ENCODE peak calls at places on chromosomes 1 and 21, in nine cellular contexts. One of them, this sample, is unnamed. For H3K9me3, the result is how much of the 10 kb centered on the place peaks cover.

GRCh38 chr1:24199291-24199900 is 12.3 kb upstream of the IFNLR1 start:
- DNase-seq in IMR-90: peak
- DNase-seq in transverse colon: peak
- DNase-seq in uterus: peak
- DNase-seq in ovary: peak
- DNase-seq in HCT116: peak
- DNase-seq in tibial nerve: peak
- DNase-seq in esophagus squamous epithelium: no peak
- DNase-seq in A549: peak
- DNase-seq in this sample: peak

GRCh38 chr1:225873281-225873850 is 8.8 kb downstream of the TMEM63A start:
- DNase-seq in IMR-90: no peak
- DNase-seq in transverse colon: no peak
- DNase-seq in uterus: no peak
- DNase-seq in ovary: no peak
- DNase-seq in HCT116: no peak
- DNase-seq in tibial nerve: no peak
- DNase-seq in esophagus squamous epithelium: no peak
- DNase-seq in A549: no peak
- DNase-seq in this sample: no peak

GRCh38 chr1:230752407-230752806 is 5.2 kb downstream of the CAPN9 start:
- DNase-seq in IMR-90: no peak
- DNase-seq in transverse colon: peak
- DNase-seq in uterus: no peak
- DNase-seq in ovary: no peak
- DNase-seq in HCT116: no peak
- DNase-seq in tibial nerve: no peak
- DNase-seq in esophagus squamous epithelium: no peak
- DNase-seq in A549: no peak
- DNase-seq in this sample: peak

GRCh38 chr21:28975401-28975800 is 17.3 kb downstream of the LTN1 start:
- DNase-seq in IMR-90: peak
- DNase-seq in transverse colon: no peak
- DNase-seq in uterus: no peak
- DNase-seq in ovary: no peak
- DNase-seq in HCT116: no peak
- DNase-seq in tibial nerve: no peak
- DNase-seq in esophagus squamous epithelium: no peak
- DNase-seq in A549: no peak
- DNase-seq in this sample: no peak

GRCh38 chr1:12161662-12162458 is 4.9 kb upstream of the TNFRSF1B start:
- DNase-seq in IMR-90: peak
- DNase-seq in transverse colon: peak
- DNase-seq in uterus: peak
- DNase-seq in ovary: peak
- DNase-seq in HCT116: peak
- DNase-seq in tibial nerve: peak
- DNase-seq in esophagus squamous epithelium: peak
- DNase-seq in A549: peak
- DNase-seq in this sample: peak

GRCh38 chr1:197911857-197912696 is 5.1 kb upstream of the LHX9 start:
- DNase-seq in IMR-90: no peak
- DNase-seq in transverse colon: no peak
- DNase-seq in uterus: no peak
- DNase-seq in ovary: peak
- DNase-seq in HCT116: no peak
- DNase-seq in tibial nerve: no peak
- DNase-seq in esophagus squamous epithelium: no peak
- DNase-seq in A549: no peak
- DNase-seq in this sample: no peak

GRCh38 chr1:15681346-15682290 is 2.5 kb upstream of the PLEKHM2 start:
- DNase-seq in IMR-90: no peak
- DNase-seq in transverse colon: no peak
- DNase-seq in uterus: no peak
- DNase-seq in ovary: no peak
- DNase-seq in HCT116: no peak
- DNase-seq in tibial nerve: no peak
- DNase-seq in esophagus squamous epithelium: no peak
- DNase-seq in A549: no peak
- DNase-seq in this sample: no peak

GRCh38 chr21:42429021-42429420 is 25.3 kb downstream of the UBASH3A start:
- DNase-seq in IMR-90: no peak
- DNase-seq in transverse colon: no peak
- DNase-seq in uterus: no peak
- DNase-seq in ovary: no peak
- DNase-seq in HCT116: no peak
- DNase-seq in tibial nerve: no peak
- DNase-seq in esophagus squamous epithelium: no peak
- DNase-seq in A549: no peak
- DNase-seq in this sample: no peak

GRCh38 chr1:26163684-26164035 is 4.8 kb downstream of the FAM110D start:
- DNase-seq in IMR-90: no peak
- DNase-seq in transverse colon: no peak
- DNase-seq in uterus: no peak
- DNase-seq in ovary: no peak
- DNase-seq in HCT116: no peak
- DNase-seq in tibial nerve: no peak
- DNase-seq in esophagus squamous epithelium: no peak
- DNase-seq in A549: no peak
- DNase-seq in this sample: no peak

GRCh38 chr1:26159113-26160039 is 497 bp downstream of the FAM110D start:
- DNase-seq in IMR-90: no peak
- DNase-seq in transverse colon: no peak
- DNase-seq in uterus: no peak
- DNase-seq in ovary: no peak
- DNase-seq in HCT116: no peak
- DNase-seq in tibial nerve: no peak
- DNase-seq in esophagus squamous epithelium: no peak
- DNase-seq in A549: no peak
- DNase-seq in this sample: no peak

GRCh38 chr1:26162220-26162703 is 3.4 kb downstream of the FAM110D start:
- DNase-seq in IMR-90: no peak
- DNase-seq in transverse colon: no peak
- DNase-seq in uterus: no peak
- DNase-seq in ovary: no peak
- DNase-seq in HCT116: no peak
- DNase-seq in tibial nerve: no peak
- DNase-seq in esophagus squamous epithelium: no peak
- DNase-seq in A549: no peak
- DNase-seq in this sample: no peak

GRCh38 chr1:26160527-26161407 is 1.9 kb downstream of the FAM110D start:
- DNase-seq in IMR-90: no peak
- DNase-seq in transverse colon: no peak
- DNase-seq in uterus: no peak
- DNase-seq in ovary: no peak
- DNase-seq in HCT116: no peak
- DNase-seq in tibial nerve: no peak
- DNase-seq in esophagus squamous epithelium: no peak
- DNase-seq in A549: no peak
- DNase-seq in this sample: no peak

DNA sequence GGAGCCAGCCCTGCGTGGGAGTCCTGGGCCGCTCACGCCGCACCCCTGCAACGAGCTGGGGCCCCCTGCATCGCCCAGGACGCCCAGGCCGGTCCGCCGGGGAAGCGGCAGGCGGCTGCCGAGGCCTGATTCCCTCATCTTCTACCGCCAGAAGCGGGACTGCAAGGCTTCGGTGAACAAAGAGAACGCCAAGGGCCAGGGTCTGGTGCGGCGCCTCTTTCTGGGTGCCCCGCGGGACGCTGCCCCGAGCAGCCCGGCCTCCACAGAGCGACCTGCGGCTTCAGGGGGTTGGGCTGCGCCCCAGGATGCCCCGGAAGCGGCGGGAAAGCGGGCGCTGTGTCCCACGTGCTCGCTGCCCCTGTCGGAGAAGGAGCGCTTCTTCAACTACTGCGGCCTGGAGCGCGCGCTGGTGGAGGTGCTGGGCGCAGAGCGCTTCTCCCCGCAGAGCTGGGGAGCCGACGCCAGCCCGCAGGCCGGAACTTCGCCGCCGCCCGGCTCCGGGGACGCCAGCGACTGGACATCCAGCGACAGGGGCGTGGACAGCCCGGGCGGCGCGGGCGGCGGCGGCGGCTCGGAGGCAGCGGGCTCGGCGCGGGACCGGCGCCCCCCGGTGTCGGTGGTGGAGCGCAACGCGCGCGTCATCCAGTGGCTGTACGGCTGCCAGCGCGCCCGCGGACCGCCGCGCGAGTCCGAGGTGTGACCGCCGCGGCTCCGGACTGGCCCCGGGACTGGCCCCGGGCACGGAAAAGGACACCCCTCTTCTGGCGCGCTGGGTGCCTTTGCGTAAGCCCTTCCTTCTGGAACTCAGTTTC is 2.7 kb downstream of the FAM110D start:
- DNase-seq in IMR-90: peak
- DNase-seq in transverse colon: peak
- DNase-seq in uterus: peak
- DNase-seq in ovary: peak
- DNase-seq in HCT116: no peak
- DNase-seq in tibial nerve: no peak
- DNase-seq in esophagus squamous epithelium: no peak
- DNase-seq in A549: peak
- DNase-seq in this sample: no peak
- H3K4me3 ChIP-seq in IMR-90: peak
- H3K4me3 ChIP-seq in transverse colon: peak
- H3K4me3 ChIP-seq in uterus: peak
- H3K4me3 ChIP-seq in ovary: peak
- H3K4me3 ChIP-seq in HCT116: peak
- H3K4me3 ChIP-seq in tibial nerve: peak
- H3K4me3 ChIP-seq in esophagus squamous epithelium: peak
- H3K4me3 ChIP-seq in A549: peak
- H3K4me3 ChIP-seq in this sample: peak

GRCh38 chr1:152673016-152673415 is 2.1 kb upstream of the LCE2C start:
- DNase-seq in IMR-90: no peak
- DNase-seq in transverse colon: no peak
- DNase-seq in uterus: no peak
- DNase-seq in ovary: no peak
- DNase-seq in HCT116: no peak
- DNase-seq in tibial nerve: no peak
- DNase-seq in esophagus squamous epithelium: no peak
- DNase-seq in A549: no peak
- DNase-seq in this sample: no peak

GRCh38 chr1:152663098-152663497 is at the start of gene LCE2D:
- DNase-seq in IMR-90: no peak
- DNase-seq in transverse colon: no peak
- DNase-seq in uterus: no peak
- DNase-seq in ovary: no peak
- DNase-seq in HCT116: no peak
- DNase-seq in tibial nerve: no peak
- DNase-seq in esophagus squamous epithelium: no peak
- DNase-seq in A549: no peak
- DNase-seq in this sample: no peak

DNA sequence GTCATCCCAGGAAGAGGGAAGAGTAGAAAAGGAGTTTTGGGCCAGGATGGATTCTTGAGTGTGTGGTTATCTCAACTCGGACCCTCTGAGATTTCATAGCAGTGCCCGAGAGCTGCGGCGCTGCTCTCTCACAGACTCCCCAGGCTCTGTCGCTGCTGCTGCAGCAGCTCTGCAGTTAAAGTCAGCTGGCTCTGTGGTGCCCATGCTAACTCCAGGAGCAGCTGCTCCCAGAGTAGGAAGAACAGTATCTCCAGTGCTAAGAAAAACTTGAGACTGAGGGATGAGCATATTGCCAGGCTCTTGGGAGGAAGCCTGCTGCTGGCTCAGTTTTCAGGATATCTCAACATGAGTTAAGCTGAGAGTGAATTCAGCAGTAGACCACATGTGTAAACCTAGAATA is 4.4 kb downstream of the LCE2D start:
- DNase-seq in IMR-90: no peak
- DNase-seq in transverse colon: no peak
- DNase-seq in uterus: no peak
- DNase-seq in ovary: no peak
- DNase-seq in HCT116: no peak
- DNase-seq in tibial nerve: no peak
- DNase-seq in esophagus squamous epithelium: no peak
- DNase-seq in A549: no peak
- DNase-seq in this sample: no peak
- H3K9me3 ChIP-seq in IMR-90: under half
- H3K9me3 ChIP-seq in transverse colon: under half
- H3K9me3 ChIP-seq in uterus: under half
- H3K9me3 ChIP-seq in ovary: under half
- H3K9me3 ChIP-seq in HCT116: under half
- H3K9me3 ChIP-seq in tibial nerve: under half
- H3K9me3 ChIP-seq in esophagus squamous epithelium: under half
- H3K9me3 ChIP-seq in A549: under half
- H3K9me3 ChIP-seq in this sample: under half

DNA sequence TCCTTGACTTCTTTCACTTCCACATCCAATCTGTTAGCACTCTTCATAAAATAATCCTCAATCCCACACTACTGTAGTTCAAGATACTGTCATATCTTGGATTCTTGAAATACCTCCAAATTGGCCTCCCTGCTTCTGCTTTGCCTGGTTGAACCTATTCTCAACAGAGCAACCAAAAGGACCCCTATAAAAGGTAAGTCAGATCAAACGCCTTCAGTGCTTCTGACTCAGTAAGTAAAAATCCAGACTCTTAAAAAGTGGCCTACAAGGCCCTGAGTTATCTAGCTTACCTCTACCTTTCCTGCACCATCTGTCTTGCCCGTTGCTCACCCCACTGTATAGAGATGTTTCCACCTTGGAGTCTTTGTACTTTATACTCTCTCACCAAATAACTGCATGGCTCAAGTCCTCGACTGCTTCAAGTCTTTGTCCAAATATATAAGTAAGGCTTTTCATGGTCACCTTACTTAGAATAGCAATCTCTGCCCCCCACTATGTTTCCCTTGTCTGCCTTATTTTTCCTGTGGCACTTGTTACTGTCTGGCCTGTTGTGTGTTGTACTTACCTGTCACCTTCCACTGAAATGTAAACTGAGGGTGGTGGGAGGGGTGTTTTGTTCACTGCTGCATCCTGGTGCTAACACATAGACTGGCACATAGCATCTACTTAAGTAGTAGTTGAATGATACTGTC is 5.1 kb upstream of the PIGV start:
- DNase-seq in IMR-90: no peak
- DNase-seq in transverse colon: no peak
- DNase-seq in uterus: no peak
- DNase-seq in ovary: no peak
- DNase-seq in HCT116: no peak
- DNase-seq in tibial nerve: no peak
- DNase-seq in esophagus squamous epithelium: no peak
- DNase-seq in A549: no peak
- DNase-seq in this sample: no peak
- TF ChIP-seq POLR2A in IMR-90: no peak
- TF ChIP-seq POLR2A in transverse colon: no peak
- TF ChIP-seq POLR2A in uterus: no peak
- TF ChIP-seq POLR2A in ovary: no peak
- TF ChIP-seq POLR2A in HCT116: no peak
- TF ChIP-seq POLR2A in tibial nerve: no peak
- TF ChIP-seq POLR2A in esophagus squamous epithelium: no peak
- TF ChIP-seq POLR2A in A549: no peak
- TF ChIP-seq POLR2A in this sample: no peak

GRCh38 chr21:37412603-37413360 is 46.2 kb downstream of the DYRK1A start:
- DNase-seq in IMR-90: peak
- DNase-seq in transverse colon: no peak
- DNase-seq in uterus: no peak
- DNase-seq in ovary: no peak
- DNase-seq in HCT116: no peak
- DNase-seq in tibial nerve: no peak
- DNase-seq in esophagus squamous epithelium: no peak
- DNase-seq in A549: no peak
- DNase-seq in this sample: no peak

GRCh38 chr21:37408464-37409193 is 42.1 kb downstream of the DYRK1A start:
- DNase-seq in IMR-90: no peak
- DNase-seq in transverse colon: no peak
- DNase-seq in uterus: no peak
- DNase-seq in ovary: no peak
- DNase-seq in HCT116: no peak
- DNase-seq in tibial nerve: no peak
- DNase-seq in esophagus squamous epithelium: no peak
- DNase-seq in A549: no peak
- DNase-seq in this sample: no peak

GRCh38 chr21:37405629-37406028 is 39.1 kb downstream of the DYRK1A start:
- DNase-seq in IMR-90: no peak
- DNase-seq in transverse colon: no peak
- DNase-seq in uterus: no peak
- DNase-seq in ovary: no peak
- DNase-seq in HCT116: no peak
- DNase-seq in tibial nerve: no peak
- DNase-seq in esophagus squamous epithelium: no peak
- DNase-seq in A549: no peak
- DNase-seq in this sample: no peak

GRCh38 chr21:37410639-37411038 is 44.1 kb downstream of the DYRK1A start:
- DNase-seq in IMR-90: no peak
- DNase-seq in transverse colon: no peak
- DNase-seq in uterus: no peak
- DNase-seq in ovary: no peak
- DNase-seq in HCT116: no peak
- DNase-seq in tibial nerve: no peak
- DNase-seq in esophagus squamous epithelium: no peak
- DNase-seq in A549: no peak
- DNase-seq in this sample: no peak

GRCh38 chr21:37407719-37408455 is 41.3 kb downstream of the DYRK1A start:
- DNase-seq in IMR-90: peak
- DNase-seq in transverse colon: no peak
- DNase-seq in uterus: no peak
- DNase-seq in ovary: no peak
- DNase-seq in HCT116: no peak
- DNase-seq in tibial nerve: no peak
- DNase-seq in esophagus squamous epithelium: no peak
- DNase-seq in A549: no peak
- DNase-seq in this sample: no peak
- H3K4me3 ChIP-seq in IMR-90: peak
- H3K4me3 ChIP-seq in transverse colon: no peak
- H3K4me3 ChIP-seq in uterus: no peak
- H3K4me3 ChIP-seq in ovary: no peak
- H3K4me3 ChIP-seq in HCT116: no peak
- H3K4me3 ChIP-seq in tibial nerve: no peak
- H3K4me3 ChIP-seq in esophagus squamous epithelium: no peak
- H3K4me3 ChIP-seq in A549: no peak
- H3K4me3 ChIP-seq in this sample: no peak

This sample was measured in breast epithelium.